ENCODE peak calls at places on chromosomes 16 and 17, in seven cellular contexts. K, X, A, S, R, P and D are unnamed samples.

GRCh38 chr16:49649013-49649785 is 206.7 kb downstream of the ZNF423 start:
- DNase-seq in P (no peak), R (no peak), S (no peak), X (no peak), A (no peak), K (peak), D (no peak)

GRCh38 chr17:83118071-83118841 is 38.8 kb downstream of the METRNL start:
- DNase-seq in R (no peak), K (no peak), A (no peak), P (no peak), S (no peak), X (no peak), D (no peak)

GRCh38 chr17:43530303-43531081 is 15.6 kb downstream of the ETV4 start:
- DNase-seq in K (peak), P (no peak), R (no peak), X (no peak), A (peak), S (peak), D (peak)

GRCh38 chr16:57315401-57315800 is 30.9 kb upstream of the PLLP start:
- DNase-seq in P (no peak), S (no peak), R (no peak), A (no peak), X (no peak), K (no peak), D (no peak)

GRCh38 chr16:53509906-53510703 is 7.1 kb upstream of the AKTIP start:
- DNase-seq in P (no peak), X (peak), K (peak), S (peak), R (peak), A (no peak), D (peak)

GRCh38 chr17:76537288-76537577 is 276 bp downstream of the CYGB start:
- DNase-seq in K (no peak), R (peak), S (no peak), P (no peak), X (no peak), A (no peak), D (no peak)

GRCh38 chr17:50916026-50916707 is 50.0 kb upstream of the TOB1 start:
- DNase-seq in S (no peak), P (no peak), K (no peak), A (no peak), R (no peak), X (no peak), D (no peak)

GRCh38 chr17:42240201-42240600 is 36.0 kb downstream of the STAT5B start:
- DNase-seq in A (no peak), R (no peak), X (no peak), P (no peak), K (no peak), S (no peak), D (no peak)

GRCh38 chr16:69476920-69477418 is 52.5 kb downstream of the CYB5B start:
- DNase-seq in S (peak), P (no peak), X (peak), R (no peak), A (no peak), K (peak), D (no peak)

GRCh38 chr16:3058173-3059030 is 7.0 kb upstream of the IL32 start:
- DNase-seq in K (peak), S (peak), P (no peak), X (no peak), A (no peak), R (peak), D (no peak)

GRCh38 chr17:7476474-7476873 is 3.0 kb downstream of the ZBTB4 start:
- DNase-seq in X (no peak), P (no peak), K (no peak), A (no peak), S (no peak), R (no peak), D (peak)

GRCh38 chr17:57578608-57578990 is 166.5 kb downstream of the CCDC182 start:
- DNase-seq in A (no peak), X (no peak), R (no peak), K (no peak), S (no peak), P (peak), D (no peak)

GRCh38 chr17:48160177-48160967 is 52.8 kb downstream of the SNX11 start:
- DNase-seq in A (peak), R (no peak), P (no peak), S (no peak), K (no peak), X (no peak), D (no peak)

GRCh38 chr16:28280881-28281836 is 11.2 kb upstream of the SBK1 start:
- DNase-seq in R (no peak), A (no peak), P (no peak), K (no peak), X (no peak), S (no peak), D (peak)

GRCh38 chr17:29625037-29625750 is 2.5 kb upstream of the CORO6 start:
- DNase-seq in K (no peak), X (no peak), S (peak), A (no peak), R (peak), P (no peak), D (no peak)

GRCh38 chr17:64148699-64149098 is 18.8 kb upstream of the ERN1 start:
- DNase-seq in X (no peak), A (no peak), K (no peak), P (no peak), R (peak), S (no peak), D (no peak)

GRCh38 chr16:88855736-88856121 is 1.0 kb downstream of the GALNS start:
- DNase-seq in R (no peak), A (no peak), K (no peak), X (no peak), S (no peak), P (no peak), D (no peak)

GRCh38 chr16:69798466-69798865 is 36.3 kb downstream of the WWP2 start:
- DNase-seq in X (no peak), A (no peak), R (no peak), K (no peak), P (no peak), S (no peak), D (no peak)

GRCh38 chr17:74288785-74289184 is 14.8 kb downstream of the DNAI2 start:
- DNase-seq in R (no peak), X (no peak), K (no peak), S (no peak), P (peak), A (no peak), D (no peak)

GRCh38 chr17:58786586-58787295 is 31.1 kb downstream of the PPM1E start:
- DNase-seq in S (peak), K (no peak), P (no peak), A (no peak), R (peak), X (no peak), D (peak)

GRCh38 chr16:5003211-5003610 is 30.5 kb downstream of the NAGPA start:
- DNase-seq in P (no peak), A (no peak), R (no peak), S (no peak), K (no peak), X (no peak), D (no peak)

GRCh38 chr16:11796227-11797165 is 562 bp downstream of the ZC3H7A start:
- DNase-seq in X (no peak), S (no peak), A (no peak), K (peak), P (no peak), R (peak), D (peak)

GRCh38 chr17:41539071-41539492 is 11.0 kb upstream of the KRT19 start:
- DNase-seq in S (no peak), X (no peak), K (peak), A (no peak), P (no peak), R (no peak), D (no peak)

GRCh38 chr16:88763502-88764053 is 21.4 kb downstream of the PIEZO1 start:
- DNase-seq in A (no peak), S (no peak), P (no peak), K (peak), X (no peak), R (no peak), D (peak)

GRCh38 chr17:37797206-37797605 is 52.3 kb upstream of the HNF1B start:
- DNase-seq in R (no peak), A (no peak), X (no peak), S (no peak), K (no peak), P (no peak), D (no peak)

GRCh38 chr16:11268921-11269375 is at the start of gene TNP2:
- DNase-seq in K (no peak), A (no peak), R (no peak), P (no peak), S (no peak), X (no peak), D (no peak)

GRCh38 chr17:72158895-72159885 is 38.4 kb downstream of the SOX9 start:
- DNase-seq in A (no peak), R (no peak), K (peak), S (no peak), X (no peak), P (no peak), D (no peak)

GRCh38 chr17:83194189-83194565 is 114.8 kb downstream of the METRNL start:
- DNase-seq in P (no peak), R (no peak), K (no peak), S (no peak), A (no peak), X (no peak), D (no peak)

GRCh38 chr17:67528751-67529436 is 151.8 kb downstream of the PITPNC1 start:
- DNase-seq in P (no peak), A (no peak), S (peak), R (peak), X (peak), K (peak), D (no peak)

GRCh38 chr17:76074390-76075363 is at the start of gene GALR2:
- DNase-seq in S (no peak), A (no peak), R (peak), P (no peak), K (no peak), X (no peak), D (no peak)

GRCh38 chr16:4864728-4865127 is 17.4 kb downstream of the UBN1 start:
- DNase-seq in X (no peak), S (no peak), A (no peak), P (no peak), K (no peak), R (no peak), D (no peak)

GRCh38 chr17:63932008-63932561 is at the start of gene CD79B:
- DNase-seq in P (no peak), S (no peak), R (peak), A (no peak), X (no peak), K (no peak), D (no peak)

GRCh38 chr17:81869221-81870154 is 1.6 kb downstream of the ARHGDIA start:
- DNase-seq in X (no peak), K (no peak), R (peak), P (no peak), A (no peak), S (no peak), D (peak)
- TF ChIP-seq SIN3A in X (peak), K (no peak), R (peak), P (peak), A (peak), S (no peak), D (no peak)

DNA sequence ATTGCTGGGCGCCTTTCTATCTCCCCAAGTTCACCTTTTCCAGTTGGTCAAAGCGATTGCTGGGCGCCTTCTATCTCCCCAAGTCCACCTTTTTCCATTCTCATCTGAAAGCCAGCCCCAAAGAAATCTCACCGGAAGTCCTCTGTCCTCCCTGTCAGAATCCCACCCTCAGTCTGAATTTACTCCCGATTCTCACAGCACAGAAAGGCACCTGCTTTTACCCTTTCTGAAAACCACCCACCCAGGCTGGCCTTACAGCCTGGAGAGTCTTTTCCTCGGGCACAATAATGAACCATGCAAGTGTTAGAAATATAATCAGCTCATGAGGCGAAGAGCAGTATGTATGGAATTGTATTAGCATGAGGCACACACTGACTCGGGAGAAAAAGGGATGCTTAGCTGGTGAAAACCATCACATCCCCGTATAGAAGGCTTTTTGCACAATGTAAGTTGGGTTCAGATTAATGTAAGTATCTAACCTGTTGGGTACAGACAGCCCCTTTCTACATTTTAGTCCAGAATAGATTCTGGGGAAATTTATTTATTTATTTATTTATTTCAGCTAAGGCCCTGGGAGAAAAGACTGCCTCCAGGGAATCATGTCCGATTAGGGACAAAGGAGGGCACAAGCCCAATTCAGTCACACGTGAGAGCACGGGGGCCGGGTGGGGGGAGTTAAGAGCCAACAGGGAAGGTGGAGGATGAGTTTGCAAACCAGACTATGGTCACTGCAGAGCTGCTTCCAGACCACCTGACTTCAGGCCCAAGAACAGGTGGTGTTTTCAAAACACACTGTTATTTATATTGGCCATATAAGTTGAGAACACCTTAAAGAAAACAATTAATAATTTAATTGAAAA is 1.4 kb upstream of the ZFHX3 start:
- DNase-seq in X (no peak), P (no peak), K (no peak), A (no peak), S (no peak), R (no peak), D (no peak)
- H3K4me3 ChIP-seq in X (peak), P (peak), K (peak), A (no peak), S (peak), R (peak), D (no peak)

GRCh38 chr16:84191466-84191865 is 509 bp downstream of the ADAD2 start:
- DNase-seq in R (no peak), X (no peak), A (no peak), S (no peak), K (no peak), P (no peak), D (no peak)

GRCh38 chr16:84194018-84194417 is 3.1 kb downstream of the ADAD2 start:
- DNase-seq in K (no peak), S (no peak), P (no peak), R (no peak), X (no peak), A (no peak), D (no peak)

GRCh38 chr16:84193480-84193879 is 2.5 kb downstream of the ADAD2 start:
- DNase-seq in S (no peak), P (no peak), X (no peak), A (no peak), R (no peak), K (no peak), D (no peak)

GRCh38 chr16:84194470-84195200 is 3.7 kb downstream of the ADAD2 start:
- DNase-seq in S (no peak), A (no peak), K (no peak), P (no peak), R (no peak), X (no peak), D (no peak)

DNA sequence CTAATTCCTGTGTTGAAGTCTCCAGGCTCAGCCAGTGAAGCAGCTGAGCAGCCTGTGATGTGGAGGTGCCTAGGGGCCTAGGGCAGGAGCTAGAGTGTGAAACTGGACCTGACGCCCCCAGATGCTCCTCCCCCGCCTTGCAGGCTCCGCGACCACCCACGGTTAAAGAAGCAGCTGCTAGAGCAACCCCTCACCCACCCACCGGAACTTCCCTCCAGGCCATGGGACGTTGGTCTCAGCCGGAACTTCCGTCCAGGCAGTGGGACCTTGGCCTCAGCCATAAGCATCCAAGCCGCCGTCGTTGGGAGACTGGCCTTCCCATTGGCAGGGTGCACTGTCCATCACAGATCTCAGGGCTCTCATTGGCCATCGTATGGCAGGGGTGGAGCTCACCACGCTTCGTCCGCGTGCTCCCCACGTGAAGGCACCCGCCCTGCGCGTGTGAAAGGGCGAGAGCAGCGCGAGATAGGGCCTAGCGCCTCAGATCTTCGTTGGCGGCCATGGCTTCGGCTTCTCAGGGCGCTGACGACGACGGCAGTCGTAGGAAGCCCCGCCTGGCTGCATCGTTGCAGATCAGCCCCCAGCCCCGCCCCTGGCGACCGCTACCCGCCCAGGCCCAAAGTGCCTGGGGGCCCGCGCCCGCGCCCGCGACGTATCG is at the start of gene ADAD2:
- DNase-seq in K (no peak), S (peak), X (no peak), R (peak), P (no peak), A (peak), D (peak)
- TF ChIP-seq SIN3A in K (no peak), S (no peak), X (no peak), R (no peak), P (no peak), A (no peak), D (no peak)

GRCh38 chr16:369866-370436 is 387 bp downstream of the MRPL28 start:
- DNase-seq in K (no peak), S (no peak), A (no peak), R (peak), P (no peak), X (no peak), D (peak)
- H3K4me3 ChIP-seq in K (peak), S (peak), A (peak), R (peak), P (peak), X (peak), D (peak)

GRCh38 chr16:86625821-86626220 is 47.5 kb downstream of the FOXL1 start:
- DNase-seq in R (no peak), A (no peak), X (no peak), S (no peak), P (no peak), K (no peak), D (no peak)

GRCh38 chr16:86625029-86625428 is 46.7 kb downstream of the FOXL1 start:
- DNase-seq in R (peak), P (no peak), K (no peak), A (no peak), X (no peak), S (no peak), D (no peak)

GRCh38 chr16:86626966-86627365 is 48.6 kb downstream of the FOXL1 start:
- DNase-seq in A (no peak), P (no peak), K (no peak), S (no peak), R (no peak), X (no peak), D (no peak)

GRCh38 chr16:86628614-86629013 is 50.3 kb downstream of the FOXL1 start:
- DNase-seq in P (no peak), S (no peak), R (no peak), K (no peak), A (no peak), X (no peak), D (no peak)

DNA sequence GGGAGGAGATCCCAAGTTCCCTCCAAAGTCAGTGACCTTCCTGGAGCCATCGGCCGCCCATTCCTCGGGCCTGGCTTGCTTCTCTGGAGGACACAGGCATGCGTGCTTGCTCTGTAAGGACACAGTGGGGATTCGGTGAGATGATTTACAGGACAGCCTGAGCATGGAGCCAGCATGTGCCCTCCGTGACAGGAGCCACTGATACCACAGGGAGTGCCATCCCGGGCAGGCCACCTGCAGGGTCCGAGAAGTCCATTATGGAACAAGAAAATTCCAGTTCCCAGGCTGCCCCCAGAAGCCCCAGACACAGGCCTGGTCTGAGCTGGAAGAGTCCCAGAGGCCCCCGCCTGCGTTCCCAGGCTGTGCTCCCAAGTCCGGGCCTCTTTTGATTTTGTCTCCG is 47.9 kb downstream of the FOXL1 start:
- DNase-seq in A (no peak), S (no peak), R (no peak), K (no peak), P (no peak), X (no peak), D (no peak)
- TF ChIP-seq SIN3A in A (no peak), S (no peak), R (no peak), K (no peak), P (no peak), X (no peak), D (no peak)

GRCh38 chr17:78146881-78147280 is 696 bp downstream of the C17orf99 start:
- DNase-seq in A (no peak), X (no peak), K (no peak), S (no peak), R (no peak), P (no peak), D (no peak)
- H3K4me3 ChIP-seq in A (no peak), X (no peak), K (no peak), S (no peak), R (no peak), P (no peak), D (peak)

DNA sequence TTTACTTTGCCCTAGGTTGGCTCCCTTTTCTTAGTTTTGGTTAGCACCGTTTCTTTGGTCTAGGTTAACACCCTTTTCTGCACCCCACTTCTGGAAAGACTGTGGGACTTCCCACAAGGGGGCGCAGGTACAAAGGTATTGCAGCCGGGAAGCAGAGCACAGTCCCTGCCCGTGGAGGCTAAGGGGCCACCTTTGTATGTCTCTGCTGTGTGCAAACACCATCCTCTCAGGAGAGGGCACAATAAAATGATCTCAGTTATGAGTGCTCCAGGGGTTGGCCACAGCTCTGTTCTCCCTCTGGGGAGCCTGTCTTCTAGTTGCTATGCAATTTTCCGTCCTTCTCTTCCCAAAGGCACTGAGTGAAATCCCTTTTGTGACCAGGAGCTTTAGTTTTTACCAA is 28.4 kb upstream of the TMC5 start:
- DNase-seq in K (peak), P (peak), A (no peak), S (no peak), X (no peak), R (peak), D (peak)
- TF ChIP-seq SIN3A in K (no peak), P (no peak), A (no peak), S (no peak), X (no peak), R (no peak), D (no peak)

DNA sequence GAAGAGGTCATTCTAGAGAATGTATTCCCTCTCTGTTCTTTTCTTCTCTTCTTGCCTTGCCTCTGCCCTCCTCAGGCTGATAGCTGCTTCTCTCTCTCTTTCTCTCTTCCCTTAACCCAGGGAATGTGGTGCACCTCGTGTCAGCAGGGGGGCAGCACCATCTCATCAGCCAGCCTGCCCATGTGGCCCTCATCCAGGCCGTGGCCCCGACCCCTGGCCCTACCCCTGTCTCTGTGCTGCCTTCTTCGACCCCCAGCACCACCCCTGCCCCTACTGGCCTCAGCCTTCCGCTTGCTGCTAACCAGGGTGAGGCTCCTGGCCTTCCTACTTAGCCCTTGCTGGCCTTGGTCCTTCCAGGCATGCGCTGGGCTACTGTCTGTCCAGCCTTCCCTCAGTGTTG is 23.5 kb downstream of the SRCAP start:
- DNase-seq in K (no peak), X (no peak), A (no peak), P (no peak), R (peak), S (no peak), D (peak)
- H3K4me3 ChIP-seq in K (no peak), X (no peak), A (no peak), P (no peak), R (no peak), S (no peak), D (no peak)